ENCODE peak calls at places on chromosomes 4 and X, in five cellular contexts. H is PC-3, Y is neuronal stem cell, U is MM.1S, O is fibroblast of lung. K is an unnamed sample. For H3K9me3, the result is how much of the 10 kb centered on the place peaks cover.

GRCh38 chrX:74506310-74507115 is 85.2 kb downstream of the SLC16A2 start:
- DNase-seq in O (no peak), U (no peak), Y (no peak), H (no peak), K (no peak)

GRCh38 chrX:9558615-9559014 is 93.8 kb downstream of the TBL1X start:
- DNase-seq in H (no peak), O (no peak), U (no peak), Y (no peak), K (no peak)

GRCh38 chr4:184653650-184654049 is 4.1 kb downstream of the PRIMPOL start:
- DNase-seq in Y (no peak), H (peak), O (peak), U (no peak), K (no peak)

GRCh38 chr4:38678078-38678477 is 14.1 kb downstream of the KLF3 start:
- DNase-seq in Y (no peak), H (no peak), O (peak), U (no peak), K (peak)

GRCh38 chr4:167031534-167032156 is 202.6 kb downstream of the SPOCK3 start:
- DNase-seq in O (peak), U (no peak), H (peak), Y (no peak), K (no peak)

GRCh38 chr4:90246841-90247240 is 119.6 kb downstream of the CCSER1 start:
- DNase-seq in Y (no peak), H (peak), O (no peak), U (no peak), K (no peak)

GRCh38 chrX:46262299-46262698 is 282.9 kb downstream of the ZNF674 start:
- DNase-seq in H (no peak), O (no peak), U (no peak), Y (no peak), K (no peak)

GRCh38 chr4:106603471-106603870 is 234.9 kb upstream of the GIMD1 start:
- DNase-seq in Y (no peak), O (no peak), U (no peak), H (no peak), K (no peak)

GRCh38 chrX:67749536-67749935 is 205.7 kb downstream of the AR start:
- DNase-seq in Y (no peak), H (no peak), O (no peak), U (no peak), K (no peak)

GRCh38 chr4:162681212-162681611 is 485.5 kb downstream of the NAF1 start:
- DNase-seq in U (no peak), O (no peak), Y (no peak), H (no peak), K (no peak)

GRCh38 chr4:111360906-111361305 is 738.0 kb upstream of the PITX2 start:
- DNase-seq in O (no peak), U (no peak), H (no peak), Y (no peak), K (no peak)

GRCh38 chr4:40546506-40546905 is 83.2 kb downstream of the RBM47 start:
- DNase-seq in Y (no peak), H (no peak), O (no peak), U (no peak), K (peak)

GRCh38 chr4:92257931-92258857 is 45.6 kb upstream of the GRID2 start:
- DNase-seq in U (no peak), O (no peak), H (no peak), Y (no peak), K (no peak)

GRCh38 chrX:10173331-10173900 is 16.6 kb downstream of the CLCN4 start:
- DNase-seq in O (peak), U (no peak), H (no peak), Y (peak), K (peak)

GRCh38 chr4:80085081-80085480 is 12.1 kb upstream of the ANTXR2 start:
- DNase-seq in O (no peak), U (no peak), Y (no peak), H (no peak), K (no peak)

GRCh38 chrX:45322382-45322781 is 121.7 kb upstream of the DIPK2B start:
- DNase-seq in U (peak), H (peak), Y (no peak), O (peak), K (peak)

GRCh38 chrX:21929209-21929608 is 11.3 kb upstream of the SMS start:
- DNase-seq in H (no peak), O (no peak), Y (no peak), U (no peak), K (no peak)

GRCh38 chr4:184406915-184407314 is 67.4 kb downstream of the IRF2 start:
- DNase-seq in U (no peak), O (no peak), Y (no peak), H (no peak), K (no peak)

GRCh38 chr4:149961876-149962597 is 116.2 kb upstream of the DCLK2 start:
- DNase-seq in H (peak), U (no peak), Y (no peak), O (peak), K (no peak)

GRCh38 chrX:51760657-51761056 is 17.4 kb downstream of the GSPT2 start:
- DNase-seq in U (no peak), H (no peak), Y (no peak), O (no peak), K (no peak)

GRCh38 chr4:123323998-123324397 is 72.6 kb upstream of the SPRY1 start:
- DNase-seq in Y (no peak), U (no peak), O (no peak), H (no peak), K (no peak)

GRCh38 chr4:70705146-70705855 is 16.5 kb upstream of the RUFY3 start:
- DNase-seq in H (peak), U (peak), O (peak), Y (peak), K (peak)

GRCh38 chrX:20061869-20062254 is 54.8 kb downstream of the MAP7D2 start:
- DNase-seq in H (peak), Y (no peak), O (peak), U (peak), K (peak)

GRCh38 chrX:45667666-45668065 is 467.0 kb upstream of the DIPK2B start:
- DNase-seq in O (peak), U (no peak), Y (no peak), H (peak), K (no peak)

GRCh38 chrX:48663241-48663640 is 20.4 kb upstream of the WAS start:
- DNase-seq in U (no peak), Y (no peak), O (no peak), H (no peak), K (no peak)

GRCh38 chr4:175413561-175413960 is 398.5 kb downstream of the GPM6A start:
- DNase-seq in Y (no peak), H (no peak), U (peak), O (peak), K (no peak)

GRCh38 chr4:136241221-136241986 is 1290.9 kb downstream of the PCDH18 start:
- DNase-seq in Y (no peak), H (no peak), O (peak), U (no peak), K (no peak)

GRCh38 chr4:10478621-10479020 is 21.4 kb upstream of the ZNF518B start:
- DNase-seq in H (no peak), U (no peak), Y (no peak), O (no peak), K (no peak)

GRCh38 chr4:153668647-153669046 is 15.4 kb upstream of the TLR2 start:
- DNase-seq in Y (no peak), O (peak), H (no peak), U (no peak), K (no peak)

DNA sequence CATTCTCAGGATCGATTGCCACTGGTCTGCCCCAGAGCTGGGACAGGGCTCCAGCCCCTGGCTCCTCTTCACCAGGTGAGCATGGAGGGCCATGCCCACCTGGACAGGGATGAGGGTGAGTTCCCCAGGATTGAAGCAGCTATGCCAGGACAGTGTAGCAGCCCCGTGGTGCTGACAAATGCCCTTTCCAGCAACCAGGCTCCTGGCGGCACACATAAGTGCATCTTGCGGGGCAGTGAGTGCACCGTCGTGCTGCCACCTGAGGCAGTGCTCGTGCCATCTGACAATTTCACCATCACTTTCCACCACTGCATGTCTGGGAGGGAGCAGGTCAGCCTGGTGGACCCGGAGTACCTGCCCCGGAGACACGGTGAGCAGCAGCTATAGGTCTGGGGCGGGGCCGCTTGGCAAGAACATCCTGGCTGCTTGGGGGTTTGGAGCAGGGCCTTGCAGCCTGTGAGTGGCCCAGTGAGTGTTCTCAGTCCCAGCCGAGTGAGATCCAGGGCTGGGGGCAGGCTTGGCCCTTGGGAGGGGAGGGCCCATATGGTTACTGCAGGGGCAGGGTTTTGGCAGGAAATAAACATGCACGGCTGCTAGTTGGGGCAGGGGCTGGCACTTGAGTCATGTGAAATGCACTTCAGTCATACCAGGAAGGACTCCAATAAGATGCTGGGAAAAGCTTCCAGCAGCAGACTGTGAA is 6.1 kb downstream of the IL9R start:
- DNase-seq in Y (no peak), H (no peak), O (no peak), U (no peak), K (no peak)
- H3K4me2 ChIP-seq in Y (no peak), H (no peak), O (no peak), U (no peak), K (no peak)

GRCh38 chr4:85708468-85708867 is 233.5 kb downstream of the ARHGAP24 start:
- DNase-seq in Y (no peak), O (no peak), H (no peak), U (no peak), K (no peak)
- H3K9me3 ChIP-seq in Y (under half), O (under half), H (under half), U (under half), K (under half)

GRCh38 chr4:85824166-85824945 is 349.4 kb downstream of the ARHGAP24 start:
- DNase-seq in Y (no peak), U (no peak), O (peak), H (no peak), K (no peak)
- H3K4me2 ChIP-seq in Y (no peak), U (no peak), O (peak), H (no peak), K (peak)

GRCh38 chr4:172734555-172734954 is 434.1 kb upstream of the GALNT7 start:
- DNase-seq in Y (no peak), O (no peak), H (no peak), U (no peak), K (no peak)
- H3K9me3 ChIP-seq in Y (under half), O (under half), H (under half), U (under half), K (under half)

GRCh38 chrX:43878902-43879526 is 3.2 kb downstream of the MAOB start:
- DNase-seq in H (no peak), U (no peak), Y (no peak), O (no peak), K (no peak)

GRCh38 chrX:43880439-43880838 is 1.8 kb downstream of the MAOB start:
- DNase-seq in U (no peak), H (peak), Y (no peak), O (no peak), K (no peak)

GRCh38 chrX:43885617-43886016 is 3.4 kb upstream of the MAOB start:
- DNase-seq in O (no peak), U (no peak), Y (no peak), H (no peak), K (no peak)

GRCh38 chrX:43881410-43882293 is 598 bp downstream of the MAOB start:
- DNase-seq in U (no peak), O (no peak), Y (no peak), H (no peak), K (no peak)

DNA sequence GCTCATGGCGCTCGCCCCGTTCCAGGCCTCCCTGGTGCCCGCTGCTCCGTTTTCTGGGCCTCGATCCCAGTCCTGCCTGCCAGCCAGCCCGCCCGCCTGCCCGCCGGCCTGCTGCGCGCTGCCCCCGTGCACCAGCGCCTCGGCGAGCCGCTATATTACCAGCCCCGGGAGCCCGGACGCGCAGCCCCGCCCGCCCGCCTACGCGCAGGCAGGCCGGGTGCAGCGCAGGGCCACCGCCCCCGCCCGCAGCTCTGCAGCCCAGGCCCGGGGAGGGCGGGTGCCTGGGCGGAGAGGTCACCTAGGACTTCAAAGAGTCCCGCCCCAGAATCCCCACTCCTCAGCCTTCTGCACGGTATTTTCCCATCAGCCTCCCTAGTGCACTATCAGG is at the start of gene MAOB:
- DNase-seq in U (no peak), O (peak), Y (peak), H (no peak), K (no peak)
- H3K4me2 ChIP-seq in U (no peak), O (peak), Y (peak), H (no peak), K (no peak)

GRCh38 chr4:156765277-156765676 is 206.3 kb downstream of the PDGFC start:
- DNase-seq in O (peak), H (no peak), U (no peak), Y (no peak), K (no peak)

GRCh38 chr4:156771171-156771837 is 200.3 kb downstream of the PDGFC start:
- DNase-seq in Y (peak), H (peak), O (peak), U (peak), K (no peak)

GRCh38 chr4:156766846-156767245 is 204.8 kb downstream of the PDGFC start:
- DNase-seq in O (peak), U (no peak), Y (no peak), H (no peak), K (no peak)

GRCh38 chr4:156764846-156765245 is 206.8 kb downstream of the PDGFC start:
- DNase-seq in Y (no peak), U (no peak), O (peak), H (no peak), K (no peak)

GRCh38 chr4:156767911-156768415 is 203.6 kb downstream of the PDGFC start:
- DNase-seq in O (no peak), H (no peak), Y (no peak), U (no peak), K (no peak)
- H3K9me3 ChIP-seq in O (under half), H (under half), Y (under half), U (under half), K (under half)

GRCh38 chr4:87919951-87920350 is 55.6 kb upstream of the SPP1 start:
- DNase-seq in Y (no peak), U (no peak), H (no peak), O (no peak), K (no peak)
- H3K4me2 ChIP-seq in Y (no peak), U (no peak), H (no peak), O (no peak), K (no peak)

GRCh38 chr4:28463184-28463690 is 1602.6 kb downstream of the STIM2 start:
- DNase-seq in H (no peak), Y (no peak), U (no peak), O (no peak), K (no peak)
- H3K9me3 ChIP-seq in H (under half), Y (under half), U (under half), O (under half), K (under half)

GRCh38 chr4:124432500-124432899 is 280.0 kb downstream of the ANKRD50 start:
- DNase-seq in Y (no peak), U (no peak), H (peak), O (peak), K (peak)
- H3K4me2 ChIP-seq in Y (no peak), U (no peak), H (peak), O (no peak), K (peak)

GRCh38 chr4:139053909-139054308 is 38.3 kb downstream of the NOCT start:
- DNase-seq in H (no peak), O (no peak), Y (no peak), U (no peak), K (no peak)

GRCh38 chr4:139050436-139050835 is 34.9 kb downstream of the NOCT start:
- DNase-seq in Y (no peak), O (peak), H (no peak), U (no peak), K (no peak)

GRCh38 chr4:139054791-139055376 is 39.3 kb downstream of the NOCT start:
- DNase-seq in U (no peak), H (peak), Y (no peak), O (peak), K (no peak)
- H3K9me3 ChIP-seq in U (under half), H (under half), Y (under half), O (under half), K (under half)

K was measured in osteoblast.